ENCODE peak calls at places on chromosome 18, in six cellular contexts. E is CD4-positive, alpha-beta T cell; S is Panc1; W is spleen; D is neural crest cell; I is fibroblast of mammary gland. U is an unnamed sample.

GRCh38 chr18:79617521-79618500 is 61.8 kb upstream of the CTDP1 start:
- DNase-seq in E (no peak), S (no peak), W (peak; percentile 70), D (no peak), I (no peak), U (no peak)

GRCh38 chr18:50981381-50981780 is 13.5 kb downstream of the ELAC1 start:
- DNase-seq in E (no peak), S (no peak), W (no peak), D (no peak), I (no peak), U (no peak)

GRCh38 chr18:39205565-39205964 is 1640.0 kb upstream of the CELF4 start:
- DNase-seq in E (no peak), S (no peak), W (no peak), D (no peak), I (peak; percentile 13), U (no peak)

GRCh38 chr18:4125246-4125938 is 329.7 kb downstream of the DLGAP1 start:
- DNase-seq in E (no peak), S (no peak), W (no peak), D (no peak), I (peak; percentile 92), U (no peak)

GRCh38 chr18:23377669-23378469 is 75.2 kb upstream of the RIOK3 start:
- DNase-seq in E (no peak), S (peak; percentile 42), W (no peak), D (no peak), I (peak; percentile 91), U (peak; percentile 56)

GRCh38 chr18:63949068-63949737 is at the start of gene HMSD:
- DNase-seq in E (peak; percentile 43), S (no peak), W (peak; percentile 88), D (peak; percentile 64), I (peak; percentile 42), U (peak; percentile 80)

GRCh38 chr18:48541026-48541746 is 2.4 kb downstream of the CTIF start:
- DNase-seq in E (no peak), S (no peak), W (peak; percentile 93), D (peak; percentile 55), I (peak; percentile 67), U (peak; percentile 71)

GRCh38 chr18:62331581-62332436 is 6.7 kb downstream of the TNFRSF11A start:
- DNase-seq in E (no peak), S (peak; percentile 59), W (peak; percentile 50), D (no peak), I (no peak), U (no peak)

GRCh38 chr18:23822590-23823385 is 133.5 kb downstream of the LAMA3 start:
- DNase-seq in E (no peak), S (no peak), W (no peak), D (no peak), I (peak; percentile 66), U (no peak)

GRCh38 chr18:35661483-35662146 is 80.1 kb downstream of the GALNT1 start:
- DNase-seq in E (no peak), S (no peak), W (no peak), D (no peak), I (no peak), U (peak; percentile 13)

GRCh38 chr18:44759925-44760342 is 79.2 kb downstream of the SETBP1 start:
- DNase-seq in E (no peak), S (no peak), W (no peak), D (no peak), I (no peak), U (no peak)

GRCh38 chr18:70132999-70133398 is 72.5 kb downstream of the RTTN start:
- DNase-seq in E (no peak), S (peak; percentile 65), W (no peak), D (no peak), I (peak; percentile 95), U (no peak)

GRCh38 chr18:21270453-21270852 is 28.4 kb downstream of the GREB1L start:
- DNase-seq in E (no peak), S (no peak), W (no peak), D (no peak), I (peak; percentile 93), U (no peak)

GRCh38 chr18:22710628-22711380 is 222.3 kb upstream of the RBBP8 start:
- DNase-seq in E (no peak), S (no peak), W (no peak), D (no peak), I (peak; percentile 56), U (no peak)

GRCh38 chr18:44920441-44920840 is 239.8 kb downstream of the SETBP1 start:
- DNase-seq in E (no peak), S (no peak), W (no peak), D (no peak), I (no peak), U (no peak)

DNA sequence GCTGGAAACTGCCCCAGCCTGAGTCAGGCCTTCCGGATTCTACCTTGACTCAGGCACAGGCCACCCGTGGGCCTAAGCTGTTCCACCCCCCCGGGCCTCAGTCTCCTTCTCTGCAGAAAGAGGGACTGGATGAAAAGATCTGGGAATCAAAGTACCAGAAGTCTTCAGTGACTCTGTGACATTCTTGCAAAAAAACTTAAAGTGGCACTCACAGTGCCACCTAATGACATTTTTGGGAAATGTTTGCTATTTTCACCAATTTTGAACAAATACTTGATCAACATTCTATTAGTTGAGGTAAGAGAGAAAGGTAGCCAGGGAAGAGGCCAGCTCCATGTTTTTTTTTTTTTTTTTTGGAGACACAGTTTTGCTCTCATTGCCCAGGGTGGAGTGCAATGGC is 48.3 kb upstream of the ACAA2 start:
- DNase-seq in E (no peak), S (no peak), W (no peak), D (no peak), I (peak; percentile 8), U (peak; percentile 33)
- TF ChIP-seq CTCF in E (peak; percentile 48), S (peak; percentile 33), W (peak; percentile 17), D (peak; percentile 53), I (peak; percentile 37), U (peak; percentile 44)

DNA sequence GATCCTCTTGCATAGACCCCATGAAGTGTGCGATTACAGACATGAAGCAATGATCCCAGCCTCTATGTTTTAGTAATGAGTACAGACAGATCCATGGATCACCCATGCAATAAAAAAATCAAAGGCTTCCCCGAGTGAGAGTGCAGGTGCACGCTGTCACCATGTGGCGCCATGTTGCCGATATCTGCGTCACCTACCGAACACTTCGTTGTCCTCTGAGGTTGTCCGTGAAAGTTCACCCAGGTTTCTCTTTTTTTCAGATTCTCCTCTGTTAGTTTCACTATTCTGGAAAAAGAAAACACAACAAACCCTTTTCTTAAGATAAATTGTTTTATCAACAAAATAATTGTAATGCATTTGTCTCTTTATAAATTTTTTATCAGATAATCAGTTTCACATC is 66.5 kb downstream of the MBP start:
- DNase-seq in E (no peak), S (no peak), W (peak; percentile 68), D (no peak), I (no peak), U (no peak)
- TF ChIP-seq CTCF in E (no peak), S (no peak), W (no peak), D (no peak), I (no peak), U (no peak)

GRCh38 chr18:27540126-27540525 is 355.0 kb upstream of the CHST9 start:
- DNase-seq in E (no peak), S (no peak), W (no peak), D (peak; percentile 35), I (no peak), U (no peak)
- TF ChIP-seq CTCF in E (no peak), S (no peak), W (no peak), D (no peak), I (no peak), U (no peak)

DNA sequence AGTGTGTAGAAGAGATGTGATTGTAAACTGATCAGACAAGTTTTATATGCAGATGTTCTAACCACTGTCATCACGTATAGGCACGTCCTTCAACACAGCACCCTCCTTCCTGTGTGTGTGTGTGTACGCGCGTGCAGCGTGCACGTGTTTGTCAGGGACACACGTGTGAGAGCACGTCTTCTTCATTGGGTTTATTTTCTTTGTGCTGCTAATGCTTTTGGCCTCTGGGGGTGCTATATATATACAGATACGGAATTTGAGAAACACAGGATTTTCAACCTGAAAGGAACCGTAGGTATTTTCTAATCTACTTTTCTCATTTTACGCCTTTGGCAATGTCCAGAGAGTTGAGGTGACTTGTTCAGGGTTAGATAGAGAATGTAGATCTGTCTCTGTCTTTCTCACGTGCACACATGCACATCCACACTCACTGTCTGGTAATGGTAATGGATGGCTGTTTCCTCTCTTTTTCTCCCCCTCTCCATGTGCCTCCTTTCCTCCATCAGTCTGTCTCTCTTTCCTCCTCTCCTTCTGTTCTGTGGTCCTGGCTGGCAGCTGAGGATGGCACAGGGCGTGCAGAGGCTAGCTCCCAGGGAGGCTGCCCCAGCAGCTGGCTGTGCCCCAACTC is 13.4 kb upstream of the CELF4 start:
- DNase-seq in E (no peak), S (no peak), W (no peak), D (no peak), I (peak; percentile 25), U (no peak)
- TF ChIP-seq CTCF in E (no peak), S (peak; percentile 63), W (peak; percentile 45), D (peak; percentile 68), I (peak; percentile 34), U (no peak)

DNA sequence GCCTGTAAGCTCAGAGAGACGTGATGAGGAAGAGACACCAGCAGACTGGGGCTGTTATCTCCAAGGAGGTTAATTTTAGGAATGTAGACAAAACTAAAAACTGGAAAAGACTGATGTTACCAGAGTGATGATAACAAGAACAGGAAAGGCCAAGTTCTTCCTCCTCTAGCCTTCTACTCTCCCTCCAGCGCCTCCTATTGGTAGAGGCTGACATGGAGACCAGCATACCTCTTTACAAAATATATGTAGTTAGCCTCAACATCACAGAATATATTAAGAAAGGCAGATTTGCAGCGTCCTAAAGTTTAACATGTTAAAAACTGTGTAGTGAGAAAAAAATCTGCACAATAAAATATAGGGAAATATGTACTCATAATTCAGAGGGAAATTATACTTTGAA is 66.0 kb downstream of the TCF4 start:
- DNase-seq in E (no peak), S (no peak), W (no peak), D (peak; percentile 16), I (peak; percentile 36), U (peak; percentile 37)
- TF ChIP-seq CTCF in E (no peak), S (peak; percentile 24), W (no peak), D (peak; percentile 53), I (peak; percentile 52), U (peak; percentile 68)

GRCh38 chr18:32473325-32473724 is 2.6 kb upstream of the GAREM1 start:
- DNase-seq in E (no peak), S (no peak), W (no peak), D (no peak), I (no peak), U (no peak)
- TF ChIP-seq CTCF in E (no peak), S (no peak), W (no peak), D (no peak), I (no peak), U (no peak)

GRCh38 chr18:55228191-55228590 is 268.9 kb upstream of the CCDC68 start:
- DNase-seq in E (no peak), S (no peak), W (no peak), D (no peak), I (no peak), U (no peak)
- TF ChIP-seq CTCF in E (no peak), S (no peak), W (no peak), D (no peak), I (no peak), U (no peak)

GRCh38 chr18:74652392-74652988 is 54.8 kb downstream of the ZNF407 start:
- DNase-seq in E (no peak), S (peak; percentile 33), W (no peak), D (no peak), I (peak; percentile 64), U (peak; percentile 25)
- TF ChIP-seq CTCF in E (peak; percentile 73), S (peak; percentile 73), W (peak; percentile 51), D (peak; percentile 77), I (peak; percentile 52), U (peak; percentile 41)

U was measured in GM20000.